ENCODE peak calls at places on chromosomes 2 and 18, in four cellular contexts. Z is H9, Y is fibroblast of lung, F is hepatocyte. O is an unnamed sample. For H3K4me1 and H3K27me3, the result is how much of the 10 kb centered on the place peaks cover.

GRCh38 chr18:79047556-79048244 is 21.5 kb upstream of the ATP9B start:
- DNase-seq in Z (no peak), Y (no peak), F (no peak), O (peak)

GRCh38 chr2:80199504-80199903 is 105.0 kb downstream of the LRRTM1 start:
- DNase-seq in Z (no peak), Y (no peak), F (peak), O (no peak)

GRCh38 chr2:96906719-96907404 is 37.0 kb upstream of the SEMA4C start:
- DNase-seq in Z (peak), Y (no peak), F (peak), O (no peak)

GRCh38 chr2:11344956-11345671 is 678 bp upstream of the ROCK2 start:
- DNase-seq in Z (no peak), Y (peak), F (peak), O (no peak)

GRCh38 chr2:64000630-64001381 is 18.4 kb downstream of the VPS54 start:
- DNase-seq in Z (peak), Y (no peak), F (no peak), O (no peak)

GRCh38 chr2:200901459-200902072 is 12.4 kb downstream of the NIF3L1 start:
- DNase-seq in Z (peak), Y (peak), F (peak), O (peak)

GRCh38 chr2:219769044-219770030 is 141.9 kb downstream of the SLC4A3 start:
- DNase-seq in Z (no peak), Y (peak), F (no peak), O (no peak)

GRCh38 chr2:6442252-6442651 is 423.5 kb downstream of the CMPK2 start:
- DNase-seq in Z (no peak), Y (peak), F (no peak), O (no peak)

GRCh38 chr2:80258793-80259192 is 45.8 kb downstream of the LRRTM1 start:
- DNase-seq in Z (no peak), Y (no peak), F (no peak), O (no peak)

GRCh38 chr2:182103531-182103930 is 117.9 kb downstream of the PPP1R1C start:
- DNase-seq in Z (no peak), Y (peak), F (no peak), O (no peak)

GRCh38 chr2:10309286-10309685 is 6.6 kb downstream of the HPCAL1 start:
- DNase-seq in Z (no peak), Y (no peak), F (no peak), O (no peak)

GRCh38 chr18:24055878-24056277 is 41.3 kb downstream of the TTC39C start:
- DNase-seq in Z (no peak), Y (no peak), F (no peak), O (no peak)

GRCh38 chr18:24055009-24055804 is 40.7 kb downstream of the TTC39C start:
- DNase-seq in Z (no peak), Y (no peak), F (no peak), O (no peak)

GRCh38 chr18:24056506-24056905 is 42.0 kb downstream of the TTC39C start:
- DNase-seq in Z (no peak), Y (no peak), F (no peak), O (no peak)

GRCh38 chr18:24060644-24061043 is 46.1 kb downstream of the TTC39C start:
- DNase-seq in Z (no peak), Y (no peak), F (no peak), O (no peak)

GRCh38 chr18:24057804-24058203 is 43.2 kb downstream of the TTC39C start:
- DNase-seq in Z (no peak), Y (no peak), F (no peak), O (no peak)
- H3K4me1 ChIP-seq in Z (under half), Y (under half), F (under half), O (under half)

DNA sequence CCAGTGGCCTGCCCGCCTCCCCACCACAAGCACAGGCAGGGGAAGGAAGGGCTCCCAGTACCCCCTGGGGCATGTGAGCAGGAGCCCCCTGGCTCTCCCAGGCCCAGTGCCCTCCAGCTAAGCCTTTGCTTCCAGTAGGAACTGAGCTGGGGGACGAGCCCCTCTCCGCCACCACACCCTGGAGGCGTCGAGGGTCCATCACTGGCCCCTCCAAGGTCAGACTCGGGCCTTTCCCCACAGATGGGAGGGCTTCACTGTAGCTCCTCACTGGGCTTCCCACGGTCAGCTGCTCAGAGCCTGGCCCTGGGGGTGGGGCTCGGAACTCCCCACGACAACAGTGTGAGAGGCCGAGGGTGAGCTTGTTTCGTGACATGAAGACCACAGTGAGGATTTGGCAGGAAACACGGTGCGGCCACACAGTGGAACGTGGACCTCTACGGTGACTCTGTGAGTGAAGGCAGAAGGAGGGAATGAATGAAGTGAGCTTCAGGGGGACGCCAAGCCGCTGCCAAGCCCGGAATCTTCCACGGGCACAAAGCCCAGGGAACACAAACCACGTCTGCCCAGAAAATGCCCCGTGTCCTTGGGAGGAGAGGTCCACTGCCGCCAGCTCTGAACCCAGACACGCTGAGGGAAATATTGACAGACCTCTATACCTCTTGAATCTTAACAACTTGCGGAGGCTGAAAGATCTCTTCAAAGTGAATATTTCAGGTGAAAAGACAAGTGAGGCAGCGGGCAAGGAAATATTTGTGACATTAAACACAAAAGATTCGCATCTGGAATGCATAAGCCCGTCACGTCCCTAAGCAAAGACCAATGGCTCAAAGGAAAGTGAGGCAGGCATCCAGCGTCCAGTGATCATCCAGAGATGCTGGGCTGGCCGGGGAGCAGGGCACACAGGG is 144.8 kb upstream of the GPC1 start:
- DNase-seq in Z (no peak), Y (no peak), F (no peak), O (no peak)
- H3K27me3 ChIP-seq in Z (under half), Y (under half), F (under half), O (under half)

GRCh38 chr2:195647302-195647701 is 9.7 kb upstream of the SLC39A10 start:
- DNase-seq in Z (no peak), Y (no peak), F (no peak), O (no peak)
- H3K4me2 ChIP-seq in Z (no peak), Y (no peak), F (no peak), O (peak)

GRCh38 chr18:28087173-28087563 is 89.8 kb downstream of the CDH2 start:
- DNase-seq in Z (no peak), Y (peak), F (no peak), O (no peak)

GRCh38 chr18:28086530-28087172 is 90.3 kb downstream of the CDH2 start:
- DNase-seq in Z (no peak), Y (peak), F (no peak), O (no peak)

GRCh38 chr18:28091197-28091596 is 85.7 kb downstream of the CDH2 start:
- DNase-seq in Z (no peak), Y (no peak), F (no peak), O (no peak)

GRCh38 chr18:28088477-28088876 is 88.5 kb downstream of the CDH2 start:
- DNase-seq in Z (peak), Y (no peak), F (no peak), O (no peak)
- H3K4me1 ChIP-seq in Z (under half), Y (under half), F (under half), O (under half)